ENCODE peak calls at places on chromosome 7, in seven cellular contexts. One of them, this sample, is unnamed.

GRCh38 chr7:33327427-33327826 is 198.1 kb downstream of the BBS9 start:
- DNase-seq in GM12892: no peak
- DNase-seq in endothelial cell of umbilical vein: no peak
- DNase-seq in uterus: no peak
- DNase-seq in adrenal gland: no peak
- DNase-seq in heart left ventricle: no peak
- DNase-seq in lower leg skin: no peak
- DNase-seq in this sample: no peak

GRCh38 chr7:3067606-3068005 is 23.9 kb upstream of the CARD11 start:
- DNase-seq in endothelial cell of umbilical vein: no peak
- DNase-seq in uterus: no peak
- DNase-seq in adrenal gland: no peak
- DNase-seq in lower leg skin: no peak
- DNase-seq in heart left ventricle: no peak
- DNase-seq in GM12892: no peak
- DNase-seq in this sample: no peak

GRCh38 chr7:26348987-26349809 is 57.5 kb downstream of the SNX10 start:
- DNase-seq in uterus: no peak
- DNase-seq in lower leg skin: no peak
- DNase-seq in heart left ventricle: no peak
- DNase-seq in adrenal gland: no peak
- DNase-seq in endothelial cell of umbilical vein: no peak
- DNase-seq in GM12892: no peak
- DNase-seq in this sample: no peak

GRCh38 chr7:5477723-5478531 is 54.3 kb upstream of the TNRC18 start:
- DNase-seq in GM12892: no peak
- DNase-seq in endothelial cell of umbilical vein: peak
- DNase-seq in uterus: no peak
- DNase-seq in lower leg skin: no peak
- DNase-seq in heart left ventricle: no peak
- DNase-seq in adrenal gland: no peak
- DNase-seq in this sample: no peak

GRCh38 chr7:33904680-33905388 is 505 bp upstream of the BMPER start:
- DNase-seq in lower leg skin: no peak
- DNase-seq in endothelial cell of umbilical vein: peak
- DNase-seq in GM12892: peak
- DNase-seq in uterus: peak
- DNase-seq in adrenal gland: no peak
- DNase-seq in heart left ventricle: no peak
- DNase-seq in this sample: no peak

GRCh38 chr7:24216576-24217116 is 67.3 kb upstream of the NPY start:
- DNase-seq in uterus: no peak
- DNase-seq in endothelial cell of umbilical vein: no peak
- DNase-seq in lower leg skin: no peak
- DNase-seq in heart left ventricle: no peak
- DNase-seq in GM12892: no peak
- DNase-seq in adrenal gland: no peak
- DNase-seq in this sample: no peak

GRCh38 chr7:30738026-30738915 is 13.7 kb upstream of the INMT start:
- DNase-seq in GM12892: no peak
- DNase-seq in heart left ventricle: no peak
- DNase-seq in uterus: no peak
- DNase-seq in adrenal gland: no peak
- DNase-seq in endothelial cell of umbilical vein: no peak
- DNase-seq in lower leg skin: no peak
- DNase-seq in this sample: no peak

GRCh38 chr7:151088856-151089699 is 2.8 kb downstream of the AGAP3 start:
- DNase-seq in endothelial cell of umbilical vein: peak
- DNase-seq in uterus: peak
- DNase-seq in lower leg skin: peak
- DNase-seq in heart left ventricle: peak
- DNase-seq in GM12892: no peak
- DNase-seq in adrenal gland: peak
- DNase-seq in this sample: peak

GRCh38 chr7:43785425-43785824 is 26.9 kb downstream of the BLVRA start:
- DNase-seq in GM12892: no peak
- DNase-seq in endothelial cell of umbilical vein: no peak
- DNase-seq in lower leg skin: peak
- DNase-seq in heart left ventricle: no peak
- DNase-seq in uterus: peak
- DNase-seq in adrenal gland: peak
- DNase-seq in this sample: no peak

GRCh38 chr7:155169081-155169480 is 99.0 kb downstream of the HTR5A start:
- DNase-seq in adrenal gland: no peak
- DNase-seq in lower leg skin: peak
- DNase-seq in GM12892: no peak
- DNase-seq in endothelial cell of umbilical vein: no peak
- DNase-seq in uterus: no peak
- DNase-seq in heart left ventricle: no peak
- DNase-seq in this sample: no peak

GRCh38 chr7:114175140-114175539 is 239.5 kb upstream of the FOXP2 start:
- DNase-seq in heart left ventricle: no peak
- DNase-seq in uterus: no peak
- DNase-seq in adrenal gland: no peak
- DNase-seq in endothelial cell of umbilical vein: no peak
- DNase-seq in lower leg skin: no peak
- DNase-seq in GM12892: no peak
- DNase-seq in this sample: no peak

GRCh38 chr7:1569440-1569832 is 396 bp downstream of the PSMG3 start:
- DNase-seq in heart left ventricle: no peak
- DNase-seq in uterus: no peak
- DNase-seq in lower leg skin: no peak
- DNase-seq in endothelial cell of umbilical vein: no peak
- DNase-seq in adrenal gland: no peak
- DNase-seq in GM12892: no peak
- DNase-seq in this sample: no peak

GRCh38 chr7:1569016-1569415 is 816 bp downstream of the PSMG3 start:
- DNase-seq in GM12892: no peak
- DNase-seq in heart left ventricle: no peak
- DNase-seq in adrenal gland: no peak
- DNase-seq in endothelial cell of umbilical vein: no peak
- DNase-seq in lower leg skin: no peak
- DNase-seq in uterus: no peak
- DNase-seq in this sample: no peak

GRCh38 chr7:1572111-1572510 is 2.3 kb upstream of the PSMG3 start:
- DNase-seq in endothelial cell of umbilical vein: no peak
- DNase-seq in uterus: no peak
- DNase-seq in heart left ventricle: no peak
- DNase-seq in adrenal gland: no peak
- DNase-seq in lower leg skin: no peak
- DNase-seq in GM12892: no peak
- DNase-seq in this sample: no peak

GRCh38 chr7:1571261-1571650 is 1.4 kb upstream of the PSMG3 start:
- DNase-seq in lower leg skin: no peak
- DNase-seq in GM12892: no peak
- DNase-seq in adrenal gland: no peak
- DNase-seq in heart left ventricle: no peak
- DNase-seq in endothelial cell of umbilical vein: no peak
- DNase-seq in uterus: no peak
- DNase-seq in this sample: no peak

DNA sequence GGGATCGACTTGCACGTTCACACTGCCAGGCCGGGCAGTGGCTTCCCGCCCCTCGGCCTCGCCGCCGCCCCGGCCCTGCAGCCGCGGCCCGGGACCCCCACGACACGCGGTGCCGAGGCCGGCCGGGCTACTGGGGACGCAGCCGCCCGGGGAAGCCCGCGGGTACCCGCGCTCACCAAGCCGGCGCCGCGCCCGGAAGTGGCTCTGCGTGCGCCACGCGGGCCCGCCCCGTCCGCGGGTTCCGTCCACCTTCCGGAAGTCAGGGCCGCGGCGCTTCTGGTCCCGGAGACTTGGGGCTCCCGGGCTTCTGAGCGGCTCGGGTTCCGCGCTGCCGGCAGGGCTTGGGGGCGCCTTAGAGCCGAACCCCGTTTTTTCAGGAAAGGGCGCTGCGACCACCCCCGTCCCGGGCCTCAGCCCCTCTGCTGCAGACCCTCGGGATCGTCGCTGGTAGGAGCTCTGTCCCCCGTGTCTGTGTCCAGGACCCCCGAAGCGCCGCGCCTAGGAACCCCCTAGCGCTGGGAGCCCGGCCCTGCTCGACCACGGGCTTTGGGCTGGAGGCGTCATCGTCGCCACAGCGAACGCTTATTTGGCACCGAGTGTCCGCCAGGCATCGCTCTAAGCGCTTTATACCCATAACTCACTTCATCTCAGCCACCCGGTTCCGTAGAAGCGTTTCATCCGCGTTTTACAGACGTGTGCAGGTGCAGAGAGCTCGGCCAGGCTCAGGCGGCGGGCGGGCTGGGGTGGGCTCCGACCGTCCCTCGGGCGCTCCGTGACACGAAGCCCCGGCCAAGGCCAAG is at the start of gene PSMG3:
- DNase-seq in uterus: peak
- DNase-seq in endothelial cell of umbilical vein: peak
- DNase-seq in heart left ventricle: peak
- DNase-seq in lower leg skin: peak
- DNase-seq in GM12892: peak
- DNase-seq in adrenal gland: peak
- DNase-seq in this sample: peak
- TF ChIP-seq POLR2A in uterus: peak
- TF ChIP-seq POLR2A in endothelial cell of umbilical vein: peak
- TF ChIP-seq POLR2A in heart left ventricle: no peak
- TF ChIP-seq POLR2A in lower leg skin: peak
- TF ChIP-seq POLR2A in GM12892: peak
- TF ChIP-seq POLR2A in adrenal gland: peak
- TF ChIP-seq POLR2A in this sample: no peak

GRCh38 chr7:73522081-73522818 is at the start of gene BAZ1B:
- DNase-seq in GM12892: peak
- DNase-seq in lower leg skin: peak
- DNase-seq in endothelial cell of umbilical vein: peak
- DNase-seq in uterus: peak
- DNase-seq in adrenal gland: peak
- DNase-seq in heart left ventricle: peak
- DNase-seq in this sample: peak
- TF ChIP-seq POLR2A in GM12892: peak
- TF ChIP-seq POLR2A in lower leg skin: peak
- TF ChIP-seq POLR2A in endothelial cell of umbilical vein: no peak
- TF ChIP-seq POLR2A in uterus: peak
- TF ChIP-seq POLR2A in adrenal gland: peak
- TF ChIP-seq POLR2A in heart left ventricle: peak
- TF ChIP-seq POLR2A in this sample: no peak

DNA sequence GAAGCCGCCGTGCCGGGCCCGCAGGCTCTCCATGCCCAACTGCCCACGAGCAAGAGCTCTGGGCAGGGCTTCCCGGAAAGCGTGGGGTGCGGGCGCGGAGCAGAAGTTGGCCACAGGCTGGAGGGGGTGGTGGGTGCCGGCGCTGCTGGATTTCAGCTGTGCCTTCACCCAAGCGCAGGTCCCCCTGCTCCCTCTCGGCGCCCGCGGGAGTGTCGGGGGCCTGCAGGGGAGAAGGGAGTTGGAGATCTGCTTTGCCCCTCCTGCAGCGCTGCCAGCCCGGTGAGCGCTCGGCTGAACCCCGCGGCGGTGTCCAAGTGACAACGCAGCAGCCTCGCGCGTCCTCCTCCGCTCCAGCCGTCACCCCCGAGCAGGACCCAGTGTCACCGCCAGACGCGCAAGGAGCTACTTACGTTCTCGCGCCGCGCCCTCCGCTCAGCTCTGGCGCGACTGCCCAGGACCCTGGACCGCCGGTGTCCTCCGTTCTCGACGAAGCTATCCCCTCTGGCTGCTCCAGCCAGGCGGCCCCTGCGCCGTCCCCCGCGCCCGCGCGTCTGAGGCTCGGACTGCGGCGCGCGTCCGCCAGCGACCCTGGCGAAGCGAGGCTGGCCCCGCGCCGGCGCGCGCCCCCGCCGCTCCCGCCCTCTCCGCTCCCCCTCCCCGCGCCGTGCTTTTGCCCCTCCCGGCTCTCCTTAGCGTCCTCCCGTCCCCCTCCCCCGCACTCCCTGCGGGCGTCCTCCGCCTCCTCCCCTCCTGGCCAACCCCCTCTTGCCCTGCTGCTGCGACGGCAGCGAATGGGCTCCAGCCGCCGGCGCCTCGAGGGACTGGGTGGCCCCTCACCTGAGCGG is at the start of gene NRCAM:
- DNase-seq in uterus: no peak
- DNase-seq in GM12892: peak
- DNase-seq in lower leg skin: no peak
- DNase-seq in endothelial cell of umbilical vein: peak
- DNase-seq in heart left ventricle: peak
- DNase-seq in adrenal gland: peak
- DNase-seq in this sample: no peak
- TF ChIP-seq POLR2A in uterus: no peak
- TF ChIP-seq POLR2A in GM12892: no peak
- TF ChIP-seq POLR2A in lower leg skin: no peak
- TF ChIP-seq POLR2A in endothelial cell of umbilical vein: peak
- TF ChIP-seq POLR2A in heart left ventricle: no peak
- TF ChIP-seq POLR2A in adrenal gland: peak
- TF ChIP-seq POLR2A in this sample: no peak

GRCh38 chr7:22858640-22859561 is 36.3 kb upstream of the TOMM7 start:
- DNase-seq in heart left ventricle: no peak
- DNase-seq in endothelial cell of umbilical vein: peak
- DNase-seq in uterus: no peak
- DNase-seq in adrenal gland: no peak
- DNase-seq in lower leg skin: no peak
- DNase-seq in GM12892: no peak
- DNase-seq in this sample: no peak

GRCh38 chr7:22859676-22860290 is 37.1 kb upstream of the TOMM7 start:
- DNase-seq in uterus: no peak
- DNase-seq in GM12892: no peak
- DNase-seq in adrenal gland: no peak
- DNase-seq in heart left ventricle: no peak
- DNase-seq in endothelial cell of umbilical vein: no peak
- DNase-seq in lower leg skin: no peak
- DNase-seq in this sample: no peak

GRCh38 chr7:22861576-22861975 is 38.9 kb upstream of the TOMM7 start:
- DNase-seq in GM12892: no peak
- DNase-seq in endothelial cell of umbilical vein: no peak
- DNase-seq in lower leg skin: peak
- DNase-seq in uterus: no peak
- DNase-seq in adrenal gland: no peak
- DNase-seq in heart left ventricle: no peak
- DNase-seq in this sample: no peak

GRCh38 chr7:22860337-22860736 is 37.7 kb upstream of the TOMM7 start:
- DNase-seq in heart left ventricle: no peak
- DNase-seq in adrenal gland: no peak
- DNase-seq in uterus: no peak
- DNase-seq in GM12892: no peak
- DNase-seq in lower leg skin: peak
- DNase-seq in endothelial cell of umbilical vein: no peak
- DNase-seq in this sample: no peak

DNA sequence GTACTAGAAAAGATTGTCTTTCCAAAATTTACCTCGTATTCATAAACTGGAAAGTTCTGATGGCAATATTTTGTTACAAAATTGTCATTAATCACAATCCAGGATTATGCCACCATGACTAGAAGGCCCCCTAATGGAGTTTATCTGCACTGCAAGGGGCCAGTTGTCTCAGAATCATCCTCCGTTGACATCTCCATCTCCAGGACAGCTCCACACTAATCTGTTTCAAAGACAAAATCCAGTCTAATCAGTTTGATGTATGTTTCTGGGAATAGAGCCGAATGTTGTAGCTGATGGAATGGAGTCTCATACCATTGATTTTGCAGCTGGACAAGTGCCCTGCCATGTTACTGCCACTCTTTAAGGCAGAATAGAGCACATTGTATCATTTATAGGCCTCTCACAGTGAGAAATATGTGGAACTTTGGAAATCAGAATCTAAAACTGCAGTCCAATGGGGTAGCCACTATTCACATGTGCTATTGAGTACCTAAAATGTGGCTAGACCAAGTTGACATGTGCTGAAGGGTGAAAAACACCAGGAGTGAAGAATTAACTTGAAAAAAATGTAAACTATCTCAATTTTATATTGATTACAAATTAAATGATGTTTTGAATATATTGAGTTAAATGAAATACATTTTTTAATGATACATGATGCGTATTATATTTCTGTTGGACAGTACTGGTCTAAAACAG is 38.3 kb upstream of the TOMM7 start:
- DNase-seq in uterus: no peak
- DNase-seq in GM12892: no peak
- DNase-seq in heart left ventricle: no peak
- DNase-seq in adrenal gland: no peak
- DNase-seq in endothelial cell of umbilical vein: peak
- DNase-seq in lower leg skin: no peak
- DNase-seq in this sample: no peak
- TF ChIP-seq POLR2A in uterus: no peak
- TF ChIP-seq POLR2A in GM12892: no peak
- TF ChIP-seq POLR2A in heart left ventricle: no peak
- TF ChIP-seq POLR2A in adrenal gland: no peak
- TF ChIP-seq POLR2A in endothelial cell of umbilical vein: no peak
- TF ChIP-seq POLR2A in lower leg skin: no peak
- TF ChIP-seq POLR2A in this sample: no peak